ENCODE peak calls at places on chromosome 15, in seven cellular contexts. One of them, this sample, is unnamed.

GRCh38 chr15:43246261-43246764 is 20.4 kb downstream of the TGM5 start:
- DNase-seq in heart left ventricle: no peak
- DNase-seq in A549: no peak
- DNase-seq in endothelial cell: no peak
- DNase-seq in dorsolateral prefrontal cortex: no peak
- DNase-seq in HFF-Myc: no peak
- DNase-seq in adrenal gland: no peak
- DNase-seq in this sample: no peak

GRCh38 chr15:100879461-100880138 is at the start of gene ALDH1A3:
- DNase-seq in heart left ventricle: no peak
- DNase-seq in A549: peak; percentile 65
- DNase-seq in endothelial cell: peak; percentile 20
- DNase-seq in dorsolateral prefrontal cortex: no peak
- DNase-seq in HFF-Myc: no peak
- DNase-seq in adrenal gland: no peak
- DNase-seq in this sample: peak; percentile 12

GRCh38 chr15:101613130-101614000 is 38.8 kb downstream of the TM2D3 start:
- DNase-seq in heart left ventricle: peak; percentile 92
- DNase-seq in A549: no peak
- DNase-seq in endothelial cell: no peak
- DNase-seq in dorsolateral prefrontal cortex: peak; percentile 55
- DNase-seq in HFF-Myc: no peak
- DNase-seq in adrenal gland: peak; percentile 59
- DNase-seq in this sample: no peak

GRCh38 chr15:37133619-37134018 is 33.3 kb upstream of the MEIS2 start:
- DNase-seq in heart left ventricle: no peak
- DNase-seq in A549: peak; percentile 21
- DNase-seq in endothelial cell: no peak
- DNase-seq in dorsolateral prefrontal cortex: no peak
- DNase-seq in HFF-Myc: peak; percentile 12
- DNase-seq in adrenal gland: no peak
- DNase-seq in this sample: no peak

GRCh38 chr15:63553388-63553791 is 43.8 kb upstream of the FBXL22 start:
- DNase-seq in heart left ventricle: no peak
- DNase-seq in A549: no peak
- DNase-seq in endothelial cell: no peak
- DNase-seq in dorsolateral prefrontal cortex: no peak
- DNase-seq in HFF-Myc: peak; percentile 51
- DNase-seq in adrenal gland: peak; percentile 68
- DNase-seq in this sample: peak; percentile 15

GRCh38 chr15:61978225-61978624 is 82.0 kb downstream of the VPS13C start:
- DNase-seq in heart left ventricle: no peak
- DNase-seq in A549: no peak
- DNase-seq in endothelial cell: no peak
- DNase-seq in dorsolateral prefrontal cortex: no peak
- DNase-seq in HFF-Myc: no peak
- DNase-seq in adrenal gland: no peak
- DNase-seq in this sample: no peak

GRCh38 chr15:59594493-59594942 is 17.1 kb upstream of the GCNT3 start:
- DNase-seq in heart left ventricle: no peak
- DNase-seq in A549: peak; percentile 98
- DNase-seq in endothelial cell: no peak
- DNase-seq in dorsolateral prefrontal cortex: no peak
- DNase-seq in HFF-Myc: no peak
- DNase-seq in adrenal gland: peak; percentile 62
- DNase-seq in this sample: no peak

GRCh38 chr15:48939686-48940085 is 24.0 kb downstream of the SHC4 start:
- DNase-seq in heart left ventricle: no peak
- DNase-seq in A549: peak; percentile 50
- DNase-seq in endothelial cell: no peak
- DNase-seq in dorsolateral prefrontal cortex: no peak
- DNase-seq in HFF-Myc: peak; percentile 91
- DNase-seq in adrenal gland: peak; percentile 9
- DNase-seq in this sample: no peak

GRCh38 chr15:82750831-82751181 is 41.1 kb upstream of the AP3B2 start:
- DNase-seq in heart left ventricle: no peak
- DNase-seq in A549: peak; percentile 18
- DNase-seq in endothelial cell: peak; percentile 7
- DNase-seq in dorsolateral prefrontal cortex: peak; percentile 11
- DNase-seq in HFF-Myc: no peak
- DNase-seq in adrenal gland: no peak
- DNase-seq in this sample: peak; percentile 33

GRCh38 chr15:60346077-60346476 is 51.7 kb downstream of the ANXA2 start:
- DNase-seq in heart left ventricle: no peak
- DNase-seq in A549: no peak
- DNase-seq in endothelial cell: no peak
- DNase-seq in dorsolateral prefrontal cortex: no peak
- DNase-seq in HFF-Myc: no peak
- DNase-seq in adrenal gland: no peak
- DNase-seq in this sample: no peak

GRCh38 chr15:91409430-91409829 is 309.4 kb downstream of the SV2B start:
- DNase-seq in heart left ventricle: no peak
- DNase-seq in A549: no peak
- DNase-seq in endothelial cell: no peak
- DNase-seq in dorsolateral prefrontal cortex: no peak
- DNase-seq in HFF-Myc: no peak
- DNase-seq in adrenal gland: no peak
- DNase-seq in this sample: no peak

GRCh38 chr15:78069630-78070029 is 7.9 kb downstream of the TBC1D2B start:
- DNase-seq in heart left ventricle: no peak
- DNase-seq in A549: no peak
- DNase-seq in endothelial cell: no peak
- DNase-seq in dorsolateral prefrontal cortex: no peak
- DNase-seq in HFF-Myc: no peak
- DNase-seq in adrenal gland: no peak
- DNase-seq in this sample: no peak

GRCh38 chr15:42094512-42094963 is at the start of gene PLA2G4D:
- DNase-seq in heart left ventricle: no peak
- DNase-seq in A549: no peak
- DNase-seq in endothelial cell: no peak
- DNase-seq in dorsolateral prefrontal cortex: no peak
- DNase-seq in HFF-Myc: no peak
- DNase-seq in adrenal gland: no peak
- DNase-seq in this sample: no peak

GRCh38 chr15:85379403-85380131 is 836 bp upstream of the AKAP13 start:
- DNase-seq in heart left ventricle: no peak
- DNase-seq in A549: peak; percentile 27
- DNase-seq in endothelial cell: peak; percentile 10
- DNase-seq in dorsolateral prefrontal cortex: no peak
- DNase-seq in HFF-Myc: no peak
- DNase-seq in adrenal gland: peak; percentile 25
- DNase-seq in this sample: peak; percentile 64

GRCh38 chr15:38059665-38060064 is 125.2 kb downstream of the TMCO5A start:
- DNase-seq in heart left ventricle: no peak
- DNase-seq in A549: no peak
- DNase-seq in endothelial cell: no peak
- DNase-seq in dorsolateral prefrontal cortex: no peak
- DNase-seq in HFF-Myc: no peak
- DNase-seq in adrenal gland: no peak
- DNase-seq in this sample: no peak

GRCh38 chr15:78640527-78640839 is 527 bp downstream of the CHRNB4 start:
- DNase-seq in heart left ventricle: no peak
- DNase-seq in A549: no peak
- DNase-seq in endothelial cell: no peak
- DNase-seq in dorsolateral prefrontal cortex: no peak
- DNase-seq in HFF-Myc: no peak
- DNase-seq in adrenal gland: no peak
- DNase-seq in this sample: no peak

GRCh38 chr15:28094732-28095521 is 4.2 kb downstream of the OCA2 start:
- DNase-seq in heart left ventricle: no peak
- DNase-seq in A549: no peak
- DNase-seq in endothelial cell: peak; percentile 29
- DNase-seq in dorsolateral prefrontal cortex: peak; percentile 6
- DNase-seq in HFF-Myc: no peak
- DNase-seq in adrenal gland: peak; percentile 54
- DNase-seq in this sample: peak; percentile 24

GRCh38 chr15:36779744-36780408 is 200.4 kb downstream of the CDIN1 start:
- DNase-seq in heart left ventricle: no peak
- DNase-seq in A549: no peak
- DNase-seq in endothelial cell: no peak
- DNase-seq in dorsolateral prefrontal cortex: no peak
- DNase-seq in HFF-Myc: no peak
- DNase-seq in adrenal gland: no peak
- DNase-seq in this sample: no peak

GRCh38 chr15:32987067-32987466 is 207.4 kb downstream of the FMN1 start:
- DNase-seq in heart left ventricle: no peak
- DNase-seq in A549: no peak
- DNase-seq in endothelial cell: no peak
- DNase-seq in dorsolateral prefrontal cortex: no peak
- DNase-seq in HFF-Myc: no peak
- DNase-seq in adrenal gland: no peak
- DNase-seq in this sample: no peak

GRCh38 chr15:88805031-88805780 is 2.0 kb downstream of the ACAN start:
- DNase-seq in heart left ventricle: no peak
- DNase-seq in A549: no peak
- DNase-seq in endothelial cell: no peak
- DNase-seq in dorsolateral prefrontal cortex: no peak
- DNase-seq in HFF-Myc: no peak
- DNase-seq in adrenal gland: no peak
- DNase-seq in this sample: peak; percentile 40
- TF ChIP-seq CTCF in heart left ventricle: no peak
- TF ChIP-seq CTCF in A549: peak; percentile 35
- TF ChIP-seq CTCF in endothelial cell: no peak
- TF ChIP-seq CTCF in dorsolateral prefrontal cortex: no peak
- TF ChIP-seq CTCF in HFF-Myc: no peak
- TF ChIP-seq CTCF in adrenal gland: no peak
- TF ChIP-seq CTCF in this sample: peak; percentile 10

DNA sequence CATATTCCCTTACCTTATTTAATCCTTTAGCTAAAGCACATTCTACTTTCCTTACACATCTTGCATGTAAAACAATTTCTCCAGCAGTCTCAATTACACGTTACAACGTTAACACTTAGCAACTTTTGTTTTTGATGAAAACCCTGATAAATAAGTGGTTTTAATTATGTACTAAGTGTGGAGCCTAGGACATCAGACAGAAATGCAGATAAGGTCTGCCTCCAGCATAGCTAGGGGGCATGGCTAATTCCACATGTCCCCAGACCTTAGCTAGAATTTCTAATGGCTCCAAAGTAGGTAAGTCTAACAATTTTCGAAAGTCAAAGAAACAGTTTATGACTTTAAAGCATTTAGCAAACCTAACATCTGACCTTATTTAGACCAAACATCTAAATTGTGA is 77.4 kb upstream of the TERB2 start:
- DNase-seq in heart left ventricle: no peak
- DNase-seq in A549: no peak
- DNase-seq in endothelial cell: no peak
- DNase-seq in dorsolateral prefrontal cortex: no peak
- DNase-seq in HFF-Myc: no peak
- DNase-seq in adrenal gland: no peak
- DNase-seq in this sample: no peak
- TF ChIP-seq CTCF in heart left ventricle: no peak
- TF ChIP-seq CTCF in A549: no peak
- TF ChIP-seq CTCF in endothelial cell: no peak
- TF ChIP-seq CTCF in dorsolateral prefrontal cortex: no peak
- TF ChIP-seq CTCF in HFF-Myc: no peak
- TF ChIP-seq CTCF in adrenal gland: no peak
- TF ChIP-seq CTCF in this sample: no peak

GRCh38 chr15:80693682-80694623 is 1.2 kb upstream of the ABHD17C start:
- DNase-seq in heart left ventricle: no peak
- DNase-seq in A549: no peak
- DNase-seq in endothelial cell: no peak
- DNase-seq in dorsolateral prefrontal cortex: no peak
- DNase-seq in HFF-Myc: no peak
- DNase-seq in adrenal gland: no peak
- DNase-seq in this sample: peak; percentile 5

GRCh38 chr15:80695099-80695910 is at the start of gene ABHD17C:
- DNase-seq in heart left ventricle: peak; percentile 84
- DNase-seq in A549: peak; percentile 68
- DNase-seq in endothelial cell: peak; percentile 58
- DNase-seq in dorsolateral prefrontal cortex: peak; percentile 33
- DNase-seq in HFF-Myc: no peak
- DNase-seq in adrenal gland: peak; percentile 65
- DNase-seq in this sample: peak; percentile 49

GRCh38 chr15:80694624-80695098 is 449 bp upstream of the ABHD17C start:
- DNase-seq in heart left ventricle: peak; percentile 63
- DNase-seq in A549: peak; percentile 29
- DNase-seq in endothelial cell: peak; percentile 10
- DNase-seq in dorsolateral prefrontal cortex: no peak
- DNase-seq in HFF-Myc: no peak
- DNase-seq in adrenal gland: peak; percentile 3
- DNase-seq in this sample: peak; percentile 14

GRCh38 chr15:80697316-80697715 is 2.2 kb downstream of the ABHD17C start:
- DNase-seq in heart left ventricle: no peak
- DNase-seq in A549: no peak
- DNase-seq in endothelial cell: no peak
- DNase-seq in dorsolateral prefrontal cortex: no peak
- DNase-seq in HFF-Myc: no peak
- DNase-seq in adrenal gland: no peak
- DNase-seq in this sample: no peak

DNA sequence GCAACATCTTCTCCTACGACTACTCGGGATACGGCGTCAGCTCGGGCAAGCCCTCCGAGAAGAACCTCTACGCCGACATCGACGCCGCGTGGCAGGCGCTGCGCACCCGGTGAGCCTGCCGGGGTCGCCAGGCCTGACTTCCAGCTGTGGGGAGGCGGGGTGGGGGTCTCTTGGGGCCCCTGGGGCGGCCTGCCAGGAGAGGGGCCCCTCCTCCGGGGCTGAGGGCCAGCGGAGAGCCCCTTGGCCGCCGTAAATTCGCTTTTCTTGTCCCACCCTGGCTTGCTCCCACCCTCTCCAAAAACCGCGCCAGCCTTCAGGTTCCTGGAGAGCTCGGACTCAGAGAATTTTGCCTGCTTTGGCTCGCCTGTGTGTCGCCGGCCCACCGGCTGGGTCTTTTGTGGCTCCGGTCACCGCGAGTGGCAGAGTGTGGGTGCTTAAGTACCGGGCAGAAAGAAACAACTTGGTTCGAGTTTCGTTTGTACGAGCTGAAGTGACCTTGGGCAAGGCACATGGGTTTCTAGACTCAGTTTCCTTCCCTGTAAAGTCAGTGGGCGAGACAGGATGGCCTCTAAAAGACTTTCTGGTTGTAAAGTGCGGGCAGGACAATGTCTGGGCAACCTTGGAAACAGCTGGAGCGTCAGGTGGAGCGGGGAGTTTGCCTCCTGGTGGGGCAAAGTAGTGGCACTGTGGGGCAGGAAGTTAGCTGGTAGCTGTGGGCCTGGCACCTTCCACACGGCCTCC is 971 bp downstream of the ABHD17C start:
- DNase-seq in heart left ventricle: no peak
- DNase-seq in A549: peak; percentile 64
- DNase-seq in endothelial cell: no peak
- DNase-seq in dorsolateral prefrontal cortex: no peak
- DNase-seq in HFF-Myc: no peak
- DNase-seq in adrenal gland: peak; percentile 2
- DNase-seq in this sample: peak; percentile 28
- TF ChIP-seq CTCF in heart left ventricle: no peak
- TF ChIP-seq CTCF in A549: peak; percentile 40
- TF ChIP-seq CTCF in endothelial cell: no peak
- TF ChIP-seq CTCF in dorsolateral prefrontal cortex: no peak
- TF ChIP-seq CTCF in HFF-Myc: peak; percentile 29
- TF ChIP-seq CTCF in adrenal gland: no peak
- TF ChIP-seq CTCF in this sample: peak; percentile 46

DNA sequence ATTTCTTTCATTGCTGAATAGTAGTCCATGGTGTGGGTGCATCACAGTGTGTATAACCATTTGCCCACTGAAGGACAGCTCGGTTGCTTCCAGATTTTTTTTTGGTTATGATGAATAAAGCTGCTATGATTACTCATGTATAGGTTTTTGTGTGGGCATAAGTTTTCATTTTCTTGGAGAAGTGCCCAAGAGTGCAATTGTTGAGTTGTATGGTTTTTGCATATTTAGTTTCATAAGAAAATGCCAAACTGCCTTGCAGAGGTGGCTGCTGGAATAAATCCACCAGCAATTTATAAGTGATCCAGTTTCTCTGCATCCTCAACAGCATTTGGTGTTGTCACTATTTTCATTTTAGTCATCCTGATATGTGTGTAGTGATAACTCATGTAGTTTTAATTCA is 8.4 kb upstream of the SPESP1 start:
- DNase-seq in heart left ventricle: no peak
- DNase-seq in A549: no peak
- DNase-seq in endothelial cell: no peak
- DNase-seq in dorsolateral prefrontal cortex: no peak
- DNase-seq in HFF-Myc: no peak
- DNase-seq in adrenal gland: no peak
- DNase-seq in this sample: no peak
- TF ChIP-seq CTCF in heart left ventricle: no peak
- TF ChIP-seq CTCF in A549: no peak
- TF ChIP-seq CTCF in endothelial cell: no peak
- TF ChIP-seq CTCF in dorsolateral prefrontal cortex: no peak
- TF ChIP-seq CTCF in HFF-Myc: no peak
- TF ChIP-seq CTCF in adrenal gland: no peak
- TF ChIP-seq CTCF in this sample: no peak